ENCODE peak calls at places on chromosomes 16 and 17, in eight cellular contexts. N is body of pancreas; O is tibial artery; C is GM23248; H is uterus; P is CD8-positive, alpha-beta memory T cell; X is K562; I is psoas muscle. W is an unnamed sample.
A peak's percentile ranks its signal among the peaks of the same experiment; 100 is the strongest.

GRCh38 chr17:64063088-64063487 is 42.7 kb upstream of the ICAM2 start:
- DNase-seq in P (no peak), O (no peak), X (no peak), I (no peak), N (no peak), C (no peak), H (no peak), W (no peak)

GRCh38 chr16:1156111-1156982 is 3.4 kb downstream of the CACNA1H start:
- DNase-seq in H (no peak), O (no peak), C (no peak), P (no peak), N (no peak), I (no peak), X (no peak), W (no peak)

GRCh38 chr17:69729937-69730336 is 315.4 kb downstream of the MAP2K6 start:
- DNase-seq in O (no peak), N (no peak), C (peak; percentile 54), H (no peak), P (no peak), X (no peak), I (no peak), W (no peak)

GRCh38 chr17:32483451-32484019 is 3.3 kb upstream of the CDK5R1 start:
- DNase-seq in H (peak; percentile 68), C (peak; percentile 80), O (peak; percentile 75), I (peak; percentile 89), N (peak; percentile 75), P (no peak), X (peak; percentile 23), W (peak; percentile 72)

GRCh38 chr17:64080174-64080618 is 49.7 kb downstream of the ERN1 start:
- DNase-seq in H (no peak), O (no peak), C (no peak), N (no peak), I (no peak), P (no peak), X (no peak), W (no peak)

GRCh38 chr16:78210305-78210704 is 110.9 kb downstream of the WWOX start:
- DNase-seq in C (peak; percentile 51), H (no peak), O (no peak), X (no peak), I (no peak), P (no peak), N (no peak), W (no peak)

GRCh38 chr16:27436921-27437650 is 35.1 kb downstream of the IL21R start:
- DNase-seq in I (no peak), C (no peak), X (no peak), H (peak; percentile 8), N (no peak), O (no peak), P (no peak), W (no peak)

GRCh38 chr17:74235040-74235581 is 21.7 kb downstream of the TTYH2 start:
- DNase-seq in O (no peak), I (no peak), X (no peak), N (no peak), P (no peak), H (no peak), C (no peak), W (no peak)

GRCh38 chr17:27756467-27757371 is 43.6 kb downstream of the NOS2 start:
- DNase-seq in O (peak; percentile 42), C (peak; percentile 42), N (peak; percentile 61), H (peak; percentile 39), X (peak; percentile 39), I (peak; percentile 60), P (no peak), W (peak; percentile 52)

GRCh38 chr17:35668807-35669206 is 62.6 kb upstream of the RASL10B start:
- DNase-seq in C (no peak), I (no peak), P (no peak), X (no peak), N (no peak), H (no peak), O (no peak), W (no peak)

GRCh38 chr17:57900991-57901743 is 51.3 kb upstream of the MRPS23 start:
- DNase-seq in X (no peak), N (peak; percentile 85), P (no peak), I (peak; percentile 4), H (no peak), O (no peak), C (no peak), W (no peak)

GRCh38 chr16:3017806-3018506 is at the start of gene CLDN6:
- DNase-seq in I (no peak), N (no peak), H (no peak), X (peak; percentile 70), O (no peak), P (no peak), C (no peak), W (peak; percentile 38)

DNA sequence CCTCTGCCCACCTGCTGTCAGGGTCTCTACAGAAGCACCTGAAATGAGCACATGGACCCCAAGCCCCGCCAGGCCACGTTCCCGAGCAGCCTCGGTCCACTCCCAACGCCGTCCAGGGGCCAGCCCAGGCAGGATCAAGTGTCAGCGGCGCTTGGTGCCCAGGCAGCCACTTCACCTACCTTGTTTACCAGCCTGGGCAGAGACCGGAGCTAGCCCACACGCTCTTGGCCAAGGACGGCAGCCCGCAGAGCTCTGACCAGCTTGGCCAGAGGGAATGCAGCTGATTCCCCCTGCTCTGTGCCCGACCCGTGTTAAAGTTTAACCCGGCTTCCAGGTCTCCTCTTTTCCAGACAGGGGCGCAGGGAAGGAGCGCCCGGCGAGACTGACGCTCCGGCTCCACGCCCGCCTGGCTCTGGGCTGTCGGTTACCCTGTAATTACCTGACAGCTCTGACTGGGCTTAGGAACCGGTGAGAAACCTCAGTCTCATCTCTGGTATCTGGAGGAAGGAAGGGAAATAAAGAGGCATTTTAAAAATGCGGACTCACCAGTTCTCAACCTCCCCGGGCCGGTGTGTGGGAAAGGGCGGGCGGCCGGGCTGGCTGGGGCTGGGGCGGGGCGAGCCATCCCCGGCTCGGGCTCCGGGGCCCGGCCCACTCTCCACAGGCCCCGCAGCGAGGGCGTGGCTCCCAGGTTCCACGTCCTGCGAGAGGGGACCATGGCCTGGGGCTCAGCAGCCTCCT is 4.6 kb downstream of the KIFC3 start:
- DNase-seq in H (no peak), P (no peak), O (no peak), N (peak; percentile 91), C (no peak), I (peak; percentile 73), X (peak; percentile 31), W (no peak)
- H3K4me3 ChIP-seq in H (no peak overlapping the region), P (no peak overlapping the region), O (no peak overlapping the region), N (peak overlapping the region; percentile 2), C (no peak overlapping the region), I (peak overlapping the region; percentile 54), X (no peak overlapping the region), W (no peak overlapping the region)

GRCh38 chr17:39095309-39095686 is 56.1 kb downstream of the PLXDC1 start:
- DNase-seq in C (peak; percentile 55), O (no peak), H (no peak), I (no peak), X (no peak), N (peak; percentile 23), P (no peak), W (no peak)

GRCh38 chr17:39094607-39095308 is 56.7 kb downstream of the PLXDC1 start:
- DNase-seq in I (no peak), O (no peak), C (no peak), H (no peak), X (no peak), P (peak; percentile 19), N (no peak), W (no peak)

GRCh38 chr17:39090832-39091622 is 60.4 kb downstream of the PLXDC1 start:
- DNase-seq in O (no peak), I (no peak), C (no peak), P (no peak), H (no peak), N (no peak), X (no peak), W (no peak)

GRCh38 chr17:39090400-39090799 is 61.0 kb downstream of the PLXDC1 start:
- DNase-seq in C (no peak), O (no peak), N (no peak), I (no peak), P (no peak), X (no peak), H (no peak), W (no peak)

GRCh38 chr17:39092672-39093250 is 58.7 kb downstream of the PLXDC1 start:
- DNase-seq in X (no peak), C (no peak), H (no peak), I (no peak), N (no peak), O (no peak), P (no peak), W (no peak)
- H3K4me1 ChIP-seq in X (no peaks in the 10 kb centered on the region), C (no peaks in the 10 kb centered on the region), H (peaks cover 6% of the 10 kb centered on the region), I (no peaks in the 10 kb centered on the region), N (no peaks in the 10 kb centered on the region), O (peaks cover 4% of the 10 kb centered on the region), P (peaks cover 86% of the 10 kb centered on the region), W (no peaks in the 10 kb centered on the region)

GRCh38 chr17:385836-386144 is 33.2 kb upstream of the RPH3AL start:
- DNase-seq in H (no peak), N (no peak), P (no peak), O (no peak), I (no peak), C (no peak), X (no peak), W (no peak)
- H3K27me3 ChIP-seq in H (no peaks in the 10 kb centered on the region), N (no peaks in the 10 kb centered on the region), P (no peaks in the 10 kb centered on the region), O (peaks cover 69% of the 10 kb centered on the region), I (peaks cover 44% of the 10 kb centered on the region), C (no peaks in the 10 kb centered on the region), X (peaks cover 5% of the 10 kb centered on the region), W (no peaks in the 10 kb centered on the region)

GRCh38 chr17:1272701-1273100 is 2.5 kb downstream of the BHLHA9 start:
- DNase-seq in X (no peak), N (no peak), C (no peak), H (no peak), P (no peak), O (no peak), I (no peak), W (no peak)

GRCh38 chr17:1271020-1271423 is 778 bp downstream of the BHLHA9 start:
- DNase-seq in I (no peak), X (no peak), O (no peak), P (no peak), N (no peak), C (no peak), H (no peak), W (no peak)

GRCh38 chr17:1267471-1267947 is 2.7 kb upstream of the BHLHA9 start:
- DNase-seq in H (peak; percentile 31), C (peak; percentile 52), O (peak; percentile 55), P (no peak), X (no peak), N (peak; percentile 26), I (no peak), W (no peak)

GRCh38 chr17:1271441-1271840 is 1.2 kb downstream of the BHLHA9 start:
- DNase-seq in H (no peak), N (no peak), C (no peak), P (no peak), O (no peak), I (no peak), X (no peak), W (no peak)

DNA sequence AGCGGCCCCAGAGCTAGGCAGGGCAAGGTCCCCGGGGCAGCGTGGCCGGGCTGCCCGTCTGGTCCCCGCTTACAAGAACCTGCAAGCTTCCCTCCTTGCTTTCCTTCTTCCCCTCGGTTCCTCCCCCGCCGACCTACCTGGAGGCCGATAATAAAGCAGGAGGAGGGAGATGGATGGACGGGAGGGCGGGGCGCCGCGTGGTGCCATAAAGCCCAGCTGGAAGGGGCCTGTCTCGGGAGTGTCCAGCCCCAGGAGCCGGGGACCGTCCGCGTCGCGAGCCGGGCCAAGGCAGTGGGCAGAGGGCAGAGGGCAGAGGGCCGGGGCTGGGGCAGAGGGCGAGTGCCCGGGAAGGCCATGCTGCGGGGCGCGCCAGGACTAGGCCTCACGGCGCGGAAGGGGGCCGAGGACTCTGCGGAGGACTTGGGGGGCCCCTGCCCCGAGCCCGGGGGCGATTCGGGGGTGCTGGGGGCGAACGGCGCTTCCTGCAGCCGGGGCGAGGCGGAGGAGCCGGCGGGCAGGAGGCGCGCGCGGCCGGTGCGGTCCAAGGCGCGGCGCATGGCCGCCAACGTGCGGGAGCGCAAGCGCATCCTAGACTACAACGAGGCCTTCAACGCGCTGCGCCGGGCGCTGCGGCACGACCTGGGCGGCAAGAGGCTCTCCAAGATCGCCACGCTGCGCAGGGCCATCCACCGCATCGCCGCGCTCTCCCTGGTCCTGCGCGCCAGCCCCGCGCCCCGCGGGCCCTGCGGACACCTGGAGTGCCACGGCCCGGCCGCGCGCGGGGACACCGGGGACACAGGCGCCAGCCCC is at the start of gene BHLHA9:
- DNase-seq in X (no peak), I (no peak), C (no peak), O (no peak), N (no peak), H (no peak), P (no peak), W (no peak)
- H3K4me3 ChIP-seq in X (no peak within 1 kb of the TSS), I (peak within 1 kb of the TSS; percentile 4), C (no peak within 1 kb of the TSS), O (no peak within 1 kb of the TSS), N (no peak within 1 kb of the TSS), H (no peak within 1 kb of the TSS), P (no peak within 1 kb of the TSS), W (no peak within 1 kb of the TSS)